ENCODE peak calls at places on chromosomes 1 and 21, in nine cellular contexts. J is adrenal gland, S is AG04450, C is thoracic aorta, P is prostate gland, O is uterus, H is GM20000, V is heart right ventricle, I is lower leg skin. A is an unnamed sample.

GRCh38 chr1:181061891-181062777 is 26.4 kb upstream of the IER5 start:
- DNase-seq in I (peak), C (no peak), H (peak), O (no peak), V (peak), P (no peak), S (no peak), J (peak), A (peak)

GRCh38 chr1:107277022-107277421 is 136.2 kb downstream of the NTNG1 start:
- DNase-seq in S (peak), H (no peak), P (peak), C (no peak), V (no peak), O (peak), I (peak), J (peak), A (no peak)

GRCh38 chr1:226628624-226629155 is 80.1 kb downstream of the STUM start:
- DNase-seq in S (no peak), C (no peak), J (no peak), H (no peak), O (no peak), P (no peak), I (no peak), V (no peak), A (no peak)

GRCh38 chr1:41536296-41536695 is 51.8 kb upstream of the EDN2 start:
- DNase-seq in V (no peak), H (no peak), S (no peak), O (peak), P (no peak), C (no peak), J (no peak), I (no peak), A (no peak)

GRCh38 chr1:169348356-169349036 is 19.1 kb downstream of the NME7 start:
- DNase-seq in P (peak), J (peak), S (peak), C (no peak), V (no peak), I (no peak), H (peak), O (no peak), A (no peak)

GRCh38 chr21:14913576-14914146 is 151.1 kb downstream of the NRIP1 start:
- DNase-seq in P (no peak), I (no peak), H (no peak), J (no peak), V (no peak), S (no peak), O (no peak), C (no peak), A (no peak)

GRCh38 chr1:192776998-192777397 is 31.8 kb upstream of the RGS2 start:
- DNase-seq in C (no peak), O (no peak), S (no peak), I (no peak), H (no peak), J (no peak), P (no peak), V (no peak), A (no peak)

GRCh38 chr1:116910379-116911165 is 856 bp downstream of the PTGFRN start:
- DNase-seq in J (peak), S (no peak), O (peak), I (no peak), C (no peak), P (peak), V (peak), H (peak), A (no peak)

GRCh38 chr21:35981514-35982070 is 78.7 kb downstream of the SETD4 start:
- DNase-seq in O (no peak), C (no peak), I (no peak), H (no peak), J (no peak), V (no peak), P (peak), S (no peak), A (no peak)

GRCh38 chr1:207234690-207235089 is 86.8 kb upstream of the CD55 start:
- DNase-seq in J (no peak), C (no peak), H (no peak), P (no peak), O (no peak), V (no peak), S (no peak), I (no peak), A (no peak)

GRCh38 chr21:14880922-14881321 is 183.9 kb downstream of the NRIP1 start:
- DNase-seq in S (no peak), I (no peak), V (no peak), C (no peak), P (no peak), O (no peak), H (no peak), J (no peak), A (no peak)

GRCh38 chr1:166330096-166330495 is 163.3 kb upstream of the FAM78B start:
- DNase-seq in I (no peak), P (no peak), J (no peak), C (no peak), O (no peak), S (no peak), H (no peak), V (no peak), A (no peak)

GRCh38 chr1:199522338-199522737 is 505.2 kb upstream of the NR5A2 start:
- DNase-seq in J (no peak), P (no peak), O (no peak), S (no peak), H (no peak), I (no peak), V (no peak), C (no peak), A (no peak)

GRCh38 chr1:156859523-156860112 is 701 bp upstream of the INSRR start:
- DNase-seq in J (no peak), H (peak), P (no peak), C (no peak), V (no peak), I (no peak), S (no peak), O (no peak), A (no peak)

GRCh38 chr1:217482356-217483102 is 148.4 kb downstream of the GPATCH2 start:
- DNase-seq in H (peak), C (no peak), I (no peak), P (no peak), O (no peak), V (no peak), J (no peak), S (peak), A (no peak)

GRCh38 chr1:61352845-61353435 is 270.6 kb downstream of the NFIA start:
- DNase-seq in S (no peak), J (no peak), V (no peak), H (no peak), I (no peak), P (no peak), C (no peak), O (no peak), A (no peak)

GRCh38 chr21:45918835-45919467 is 62.6 kb upstream of the COL6A1 start:
- DNase-seq in V (no peak), H (no peak), J (no peak), P (no peak), C (no peak), S (no peak), O (no peak), I (no peak), A (no peak)

GRCh38 chr1:94119796-94120590 is 955 bp downstream of the ABCA4 start:
- DNase-seq in V (no peak), O (no peak), S (no peak), H (no peak), I (no peak), P (no peak), J (no peak), C (no peak), A (no peak)

GRCh38 chr1:2110191-2110737 is 60.1 kb downstream of the PRKCZ start:
- DNase-seq in O (no peak), I (no peak), S (no peak), P (no peak), V (no peak), H (no peak), C (no peak), J (no peak), A (peak)

GRCh38 chr21:46325073-46325912 is 1.3 kb downstream of the PCNT start:
- DNase-seq in P (peak), C (no peak), H (peak), J (peak), S (no peak), I (no peak), O (peak), V (peak), A (no peak)

GRCh38 chr1:32394890-32395415 is 712 bp upstream of the BSDC1 start:
- DNase-seq in S (no peak), H (no peak), J (no peak), I (no peak), P (no peak), C (no peak), O (no peak), V (no peak), A (no peak)

GRCh38 chr1:52901384-52901783 is 20.2 kb downstream of the ECHDC2 start:
- DNase-seq in O (no peak), P (no peak), S (no peak), J (no peak), H (no peak), I (no peak), V (no peak), C (no peak), A (no peak)

GRCh38 chr1:210239295-210240155 is 6.9 kb downstream of the SERTAD4 start:
- DNase-seq in O (no peak), V (no peak), H (no peak), S (peak), P (no peak), C (no peak), J (no peak), I (no peak), A (no peak)

GRCh38 chr1:205934788-205935187 is 8.5 kb downstream of the SLC26A9 start:
- DNase-seq in C (no peak), I (peak), O (no peak), S (no peak), J (no peak), P (peak), H (no peak), V (no peak), A (no peak)

GRCh38 chr1:32538887-32539583 is at the start of gene ZBTB8A:
- DNase-seq in O (peak), C (peak), S (no peak), J (peak), H (no peak), P (peak), V (peak), I (peak), A (no peak)

GRCh38 chr21:38241029-38241740 is 15.6 kb upstream of the KCNJ15 start:
- DNase-seq in J (no peak), V (peak), C (peak), P (peak), I (peak), S (no peak), H (no peak), O (no peak), A (no peak)

GRCh38 chr1:184691719-184692324 is 62.8 kb downstream of the EDEM3 start:
- DNase-seq in I (no peak), J (peak), P (peak), O (peak), H (no peak), S (peak), C (no peak), V (no peak), A (no peak)

GRCh38 chr1:98034505-98034904 is 113.7 kb upstream of the DPYD start:
- DNase-seq in P (no peak), I (no peak), S (no peak), O (no peak), V (no peak), J (no peak), H (no peak), C (no peak), A (no peak)

GRCh38 chr21:38660333-38661295 is 145.1 kb upstream of the ETS2 start:
- DNase-seq in C (peak), I (no peak), O (peak), V (peak), S (no peak), H (peak), J (peak), P (no peak), A (peak)

GRCh38 chr1:235650341-235651169 is 971 bp upstream of the GNG4 start:
- DNase-seq in J (no peak), P (no peak), I (no peak), S (no peak), O (no peak), C (no peak), V (no peak), H (peak), A (no peak)

GRCh38 chr1:235513495-235514366 is 9.5 kb upstream of the B3GALNT2 start:
- DNase-seq in H (peak), O (peak), V (no peak), J (peak), P (peak), C (no peak), S (peak), I (peak), A (no peak)

GRCh38 chr1:17347769-17348592 is 24.0 kb upstream of the PADI6 start:
- DNase-seq in P (no peak), H (no peak), V (no peak), S (no peak), I (no peak), J (no peak), C (no peak), O (no peak), A (no peak)

GRCh38 chr1:227451062-227451461 is 112.3 kb upstream of the ZNF678 start:
- DNase-seq in O (no peak), V (no peak), P (no peak), J (no peak), H (no peak), I (no peak), S (no peak), C (no peak), A (no peak)

GRCh38 chr1:201756411-201756810 is 72.5 kb upstream of the IPO9 start:
- DNase-seq in J (no peak), C (no peak), H (no peak), S (no peak), O (no peak), P (no peak), I (no peak), V (no peak), A (no peak)

GRCh38 chr1:181604482-181604881 is 121.2 kb downstream of the CACNA1E start:
- DNase-seq in C (no peak), V (no peak), O (no peak), H (no peak), J (no peak), S (no peak), P (no peak), I (no peak), A (no peak)

GRCh38 chr1:54835970-54836369 is 34.8 kb upstream of the TTC22 start:
- DNase-seq in O (no peak), J (no peak), H (no peak), C (no peak), V (no peak), S (no peak), P (no peak), I (no peak), A (no peak)

GRCh38 chr1:175708787-175709186 is 34.6 kb downstream of the TNR start:
- DNase-seq in C (no peak), O (no peak), S (no peak), J (no peak), H (no peak), P (no peak), V (no peak), I (no peak), A (no peak)

GRCh38 chr1:54888080-54888733 is 1.2 kb upstream of the DHCR24 start:
- DNase-seq in J (no peak), I (no peak), H (no peak), P (no peak), O (no peak), V (no peak), S (no peak), C (no peak), A (no peak)

GRCh38 chr1:219837274-219837993 is 90.9 kb downstream of the SLC30A10 start:
- DNase-seq in H (peak), V (no peak), O (no peak), S (peak), C (no peak), J (peak), P (peak), I (no peak), A (no peak)
- TF ChIP-seq CTCF in H (peak), V (no peak), O (peak), S (peak), C (no peak), J (peak), P (peak), I (no peak), A (peak)

GRCh38 chr1:110551278-110551809 is 32.4 kb upstream of the KCNA10 start:
- DNase-seq in I (no peak), J (no peak), C (no peak), P (no peak), O (no peak), S (no peak), V (no peak), H (no peak), A (no peak)

GRCh38 chr1:110547017-110547416 is 28.0 kb upstream of the KCNA10 start:
- DNase-seq in O (no peak), I (no peak), C (no peak), S (no peak), H (no peak), J (no peak), V (no peak), P (no peak), A (no peak)

GRCh38 chr1:110544753-110545152 is 25.8 kb upstream of the KCNA10 start:
- DNase-seq in H (no peak), S (no peak), I (no peak), C (no peak), J (no peak), O (no peak), P (no peak), V (no peak), A (no peak)

GRCh38 chr1:110545492-110545891 is 26.5 kb upstream of the KCNA10 start:
- DNase-seq in V (no peak), H (no peak), C (no peak), S (no peak), O (no peak), P (no peak), I (no peak), J (no peak), A (no peak)

DNA sequence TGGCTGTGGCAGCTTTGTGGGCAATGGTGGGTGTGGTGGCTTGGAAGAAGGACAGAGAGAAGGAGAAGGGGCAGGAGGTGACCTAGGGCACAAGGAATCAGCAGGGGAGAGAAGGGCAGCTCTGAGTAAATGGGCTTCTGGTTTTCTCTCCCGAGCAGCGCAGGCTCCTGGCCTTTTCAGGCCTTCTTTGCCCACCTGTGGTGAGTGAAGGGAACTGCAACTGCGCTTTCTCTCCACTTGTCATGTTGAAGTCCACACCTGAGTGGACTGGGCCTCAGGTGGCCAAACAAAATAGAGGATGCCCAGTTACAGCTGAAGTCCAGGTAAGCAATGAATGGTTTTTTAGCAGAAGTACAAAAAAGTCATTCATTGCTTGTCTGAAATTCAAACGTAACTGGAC is 29.4 kb upstream of the KCNA10 start:
- DNase-seq in P (no peak), C (no peak), H (peak), I (no peak), J (no peak), V (no peak), O (no peak), S (no peak), A (no peak)
- TF ChIP-seq CTCF in P (peak), C (peak), H (no peak), I (no peak), J (peak), V (peak), O (no peak), S (peak), A (peak)

DNA sequence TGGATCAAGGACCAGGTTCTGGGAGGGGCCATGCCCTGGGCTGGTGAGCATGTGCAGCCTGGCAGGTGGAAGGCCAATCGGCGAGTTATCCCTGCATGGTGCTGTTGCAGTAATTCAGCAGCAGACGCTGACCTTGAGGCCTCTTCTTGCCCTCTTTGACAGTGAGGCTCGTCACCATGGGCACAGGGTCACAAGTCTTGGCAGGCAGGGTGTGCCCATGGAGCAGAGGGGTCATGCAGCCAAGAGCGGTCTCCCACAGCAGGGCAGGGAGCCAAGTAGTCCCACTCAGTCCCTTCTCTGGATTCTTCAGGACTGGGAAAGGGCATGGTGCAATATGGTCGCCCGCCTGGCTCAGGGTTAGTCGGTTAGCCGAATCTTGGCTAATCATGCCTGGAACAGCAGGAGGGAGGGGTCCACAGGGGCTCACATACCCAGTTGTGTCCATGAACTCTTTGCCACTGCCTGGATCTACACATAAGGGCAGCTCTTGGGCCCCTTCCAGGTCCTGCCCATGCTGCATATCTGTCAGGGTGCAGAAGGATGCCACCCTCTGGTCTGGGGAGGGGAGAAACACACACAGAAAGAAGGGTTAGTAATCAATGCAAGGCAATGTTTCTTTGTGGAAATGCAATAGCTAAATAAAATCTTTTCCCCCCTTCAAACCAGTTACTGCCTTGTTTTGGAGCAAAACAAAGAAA is 226.8 kb downstream of the SIPA1L2 start:
- DNase-seq in O (no peak), P (no peak), I (no peak), S (no peak), V (peak), H (no peak), J (no peak), C (no peak), A (no peak)
- TF ChIP-seq CTCF in O (no peak), P (no peak), I (no peak), S (no peak), V (no peak), H (no peak), J (no peak), C (no peak), A (no peak)

DNA sequence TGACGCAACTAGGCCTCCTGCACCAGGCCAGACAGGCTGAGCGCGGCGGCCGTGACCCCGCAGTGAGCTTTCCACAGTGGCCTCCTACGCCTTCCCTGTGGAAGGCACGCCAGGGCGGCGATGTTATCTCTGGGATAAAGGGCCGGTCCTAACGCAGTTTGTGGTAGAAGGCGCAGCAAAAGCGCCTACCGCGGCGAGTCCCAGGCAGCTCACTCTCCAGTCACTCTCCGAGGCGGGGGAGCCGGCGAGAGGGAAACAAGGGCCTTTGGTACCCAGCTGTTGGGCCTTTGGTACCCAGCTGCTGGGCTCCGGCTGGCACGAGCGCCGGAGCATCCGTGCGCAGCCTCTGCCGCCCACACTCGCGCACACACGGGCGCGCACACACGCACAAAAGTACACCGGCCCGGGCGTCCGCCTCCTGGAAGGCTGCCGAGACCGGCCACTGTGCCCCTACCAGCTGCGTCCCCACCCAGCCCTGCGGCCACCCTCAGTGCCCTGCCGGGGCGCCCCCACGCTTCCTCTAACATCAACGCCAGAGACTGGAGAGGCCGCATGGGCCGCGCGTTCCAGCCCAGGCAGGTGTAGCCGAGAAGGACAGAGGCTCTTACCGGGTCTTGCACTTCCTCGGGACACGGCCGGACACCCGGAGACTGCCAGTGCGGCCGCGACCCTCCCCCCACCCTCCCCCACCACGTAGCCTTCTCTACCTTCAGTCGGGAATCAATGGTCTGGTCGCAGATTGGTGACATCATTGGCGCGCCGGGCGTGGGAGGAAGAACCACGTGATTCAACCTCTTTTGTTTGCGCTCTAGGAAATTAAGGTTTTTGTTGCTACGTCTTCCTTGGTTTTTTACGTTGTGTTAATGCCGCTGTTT is 19.5 kb upstream of the ADAR start:
- DNase-seq in O (peak), I (peak), C (peak), V (peak), P (peak), H (peak), S (no peak), J (peak), A (peak)
- TF ChIP-seq CTCF in O (no peak), I (no peak), C (no peak), V (no peak), P (no peak), H (no peak), S (no peak), J (no peak), A (no peak)